ENCODE peak calls at places on chromosomes 5 and 9, in six cellular contexts. One of them, this sample, is unnamed.

GRCh38 chr5:143791848-143792701 is 19.9 kb upstream of the HMHB1 start:
- DNase-seq in endothelial cell of umbilical vein: no peak
- DNase-seq in NCI-H510A: no peak
- DNase-seq in foreskin melanocyte: no peak
- DNase-seq in stimulated activated CD8-positive, alpha-beta memory T cell treated with anti-CD3 and anti-CD28 coated beads, Interleukin-2, amount 100 ng/mL, for 1 hour: no peak
- DNase-seq in ACHN: no peak
- DNase-seq in this sample: no peak

GRCh38 chr9:113228130-113228665 is 6.9 kb downstream of the SLC31A1 start:
- DNase-seq in endothelial cell of umbilical vein: no peak
- DNase-seq in stimulated activated CD8-positive, alpha-beta memory T cell treated with anti-CD3 and anti-CD28 coated beads, Interleukin-2, amount 100 ng/mL, for 1 hour: no peak
- DNase-seq in foreskin melanocyte: peak
- DNase-seq in NCI-H510A: no peak
- DNase-seq in ACHN: no peak
- DNase-seq in this sample: no peak

GRCh38 chr5:145941677-145942130 is 5.3 kb downstream of the SH3RF2 start:
- DNase-seq in foreskin melanocyte: no peak
- DNase-seq in stimulated activated CD8-positive, alpha-beta memory T cell treated with anti-CD3 and anti-CD28 coated beads, Interleukin-2, amount 100 ng/mL, for 1 hour: no peak
- DNase-seq in NCI-H510A: no peak
- DNase-seq in endothelial cell of umbilical vein: no peak
- DNase-seq in ACHN: no peak
- DNase-seq in this sample: no peak

GRCh38 chr5:152631217-152631616 is 226.1 kb upstream of the NMUR2 start:
- DNase-seq in stimulated activated CD8-positive, alpha-beta memory T cell treated with anti-CD3 and anti-CD28 coated beads, Interleukin-2, amount 100 ng/mL, for 1 hour: no peak
- DNase-seq in ACHN: no peak
- DNase-seq in endothelial cell of umbilical vein: no peak
- DNase-seq in foreskin melanocyte: no peak
- DNase-seq in NCI-H510A: no peak
- DNase-seq in this sample: no peak

GRCh38 chr9:132647806-132648205 is 22.0 kb downstream of the DDX31 start:
- DNase-seq in foreskin melanocyte: no peak
- DNase-seq in endothelial cell of umbilical vein: no peak
- DNase-seq in stimulated activated CD8-positive, alpha-beta memory T cell treated with anti-CD3 and anti-CD28 coated beads, Interleukin-2, amount 100 ng/mL, for 1 hour: no peak
- DNase-seq in ACHN: no peak
- DNase-seq in NCI-H510A: no peak
- DNase-seq in this sample: no peak

GRCh38 chr5:22500521-22500920 is 352.6 kb downstream of the CDH12 start:
- DNase-seq in foreskin melanocyte: peak
- DNase-seq in ACHN: no peak
- DNase-seq in stimulated activated CD8-positive, alpha-beta memory T cell treated with anti-CD3 and anti-CD28 coated beads, Interleukin-2, amount 100 ng/mL, for 1 hour: no peak
- DNase-seq in NCI-H510A: no peak
- DNase-seq in endothelial cell of umbilical vein: no peak
- DNase-seq in this sample: no peak

GRCh38 chr5:144549580-144549979 is 378.9 kb downstream of the KCTD16 start:
- DNase-seq in endothelial cell of umbilical vein: no peak
- DNase-seq in foreskin melanocyte: no peak
- DNase-seq in ACHN: no peak
- DNase-seq in stimulated activated CD8-positive, alpha-beta memory T cell treated with anti-CD3 and anti-CD28 coated beads, Interleukin-2, amount 100 ng/mL, for 1 hour: no peak
- DNase-seq in NCI-H510A: no peak
- DNase-seq in this sample: peak

GRCh38 chr9:127979333-127980055 is 1.3 kb downstream of the EEIG1 start:
- DNase-seq in stimulated activated CD8-positive, alpha-beta memory T cell treated with anti-CD3 and anti-CD28 coated beads, Interleukin-2, amount 100 ng/mL, for 1 hour: no peak
- DNase-seq in NCI-H510A: no peak
- DNase-seq in ACHN: peak
- DNase-seq in foreskin melanocyte: no peak
- DNase-seq in endothelial cell of umbilical vein: peak
- DNase-seq in this sample: peak

GRCh38 chr5:177310757-177311173 is 933 bp downstream of the MXD3 start:
- DNase-seq in foreskin melanocyte: no peak
- DNase-seq in endothelial cell of umbilical vein: peak
- DNase-seq in stimulated activated CD8-positive, alpha-beta memory T cell treated with anti-CD3 and anti-CD28 coated beads, Interleukin-2, amount 100 ng/mL, for 1 hour: no peak
- DNase-seq in NCI-H510A: peak
- DNase-seq in ACHN: no peak
- DNase-seq in this sample: peak

GRCh38 chr9:27838876-27839275 is 265.6 kb upstream of the C9orf72 start:
- DNase-seq in NCI-H510A: no peak
- DNase-seq in ACHN: no peak
- DNase-seq in stimulated activated CD8-positive, alpha-beta memory T cell treated with anti-CD3 and anti-CD28 coated beads, Interleukin-2, amount 100 ng/mL, for 1 hour: no peak
- DNase-seq in endothelial cell of umbilical vein: no peak
- DNase-seq in foreskin melanocyte: no peak
- DNase-seq in this sample: no peak

GRCh38 chr5:77850536-77851228 is 74.5 kb upstream of the TBCA start:
- DNase-seq in NCI-H510A: no peak
- DNase-seq in stimulated activated CD8-positive, alpha-beta memory T cell treated with anti-CD3 and anti-CD28 coated beads, Interleukin-2, amount 100 ng/mL, for 1 hour: no peak
- DNase-seq in endothelial cell of umbilical vein: no peak
- DNase-seq in ACHN: no peak
- DNase-seq in foreskin melanocyte: no peak
- DNase-seq in this sample: no peak

GRCh38 chr5:145471831-145472616 is 363.1 kb downstream of the PRELID2 start:
- DNase-seq in NCI-H510A: no peak
- DNase-seq in foreskin melanocyte: peak
- DNase-seq in stimulated activated CD8-positive, alpha-beta memory T cell treated with anti-CD3 and anti-CD28 coated beads, Interleukin-2, amount 100 ng/mL, for 1 hour: no peak
- DNase-seq in endothelial cell of umbilical vein: peak
- DNase-seq in ACHN: peak
- DNase-seq in this sample: no peak

GRCh38 chr5:151033217-151033934 is 13.0 kb downstream of the GPX3 start:
- DNase-seq in NCI-H510A: no peak
- DNase-seq in foreskin melanocyte: no peak
- DNase-seq in stimulated activated CD8-positive, alpha-beta memory T cell treated with anti-CD3 and anti-CD28 coated beads, Interleukin-2, amount 100 ng/mL, for 1 hour: no peak
- DNase-seq in endothelial cell of umbilical vein: no peak
- DNase-seq in ACHN: no peak
- DNase-seq in this sample: no peak

GRCh38 chr5:160463775-160464465 is 42.3 kb downstream of the PTTG1 start:
- DNase-seq in stimulated activated CD8-positive, alpha-beta memory T cell treated with anti-CD3 and anti-CD28 coated beads, Interleukin-2, amount 100 ng/mL, for 1 hour: no peak
- DNase-seq in foreskin melanocyte: peak
- DNase-seq in endothelial cell of umbilical vein: peak
- DNase-seq in ACHN: no peak
- DNase-seq in NCI-H510A: no peak
- DNase-seq in this sample: peak

GRCh38 chr5:36168737-36169136 is 16.8 kb downstream of the SKP2 start:
- DNase-seq in NCI-H510A: no peak
- DNase-seq in foreskin melanocyte: no peak
- DNase-seq in stimulated activated CD8-positive, alpha-beta memory T cell treated with anti-CD3 and anti-CD28 coated beads, Interleukin-2, amount 100 ng/mL, for 1 hour: no peak
- DNase-seq in endothelial cell of umbilical vein: no peak
- DNase-seq in ACHN: no peak
- DNase-seq in this sample: no peak

GRCh38 chr9:123866497-123866896 is 63.4 kb downstream of the DENND1A start:
- DNase-seq in endothelial cell of umbilical vein: no peak
- DNase-seq in stimulated activated CD8-positive, alpha-beta memory T cell treated with anti-CD3 and anti-CD28 coated beads, Interleukin-2, amount 100 ng/mL, for 1 hour: no peak
- DNase-seq in foreskin melanocyte: no peak
- DNase-seq in NCI-H510A: no peak
- DNase-seq in ACHN: no peak
- DNase-seq in this sample: peak

GRCh38 chr5:73339711-73340110 is 108.9 kb downstream of the FOXD1 start:
- DNase-seq in endothelial cell of umbilical vein: no peak
- DNase-seq in foreskin melanocyte: no peak
- DNase-seq in ACHN: no peak
- DNase-seq in stimulated activated CD8-positive, alpha-beta memory T cell treated with anti-CD3 and anti-CD28 coated beads, Interleukin-2, amount 100 ng/mL, for 1 hour: no peak
- DNase-seq in NCI-H510A: no peak
- DNase-seq in this sample: no peak

GRCh38 chr5:158875272-158875679 is 224.4 kb downstream of the EBF1 start:
- DNase-seq in endothelial cell of umbilical vein: no peak
- DNase-seq in NCI-H510A: no peak
- DNase-seq in foreskin melanocyte: no peak
- DNase-seq in ACHN: no peak
- DNase-seq in stimulated activated CD8-positive, alpha-beta memory T cell treated with anti-CD3 and anti-CD28 coated beads, Interleukin-2, amount 100 ng/mL, for 1 hour: no peak
- DNase-seq in this sample: peak

GRCh38 chr5:172929371-172929838 is 29.8 kb upstream of the RPL26L1 start:
- DNase-seq in ACHN: no peak
- DNase-seq in foreskin melanocyte: no peak
- DNase-seq in stimulated activated CD8-positive, alpha-beta memory T cell treated with anti-CD3 and anti-CD28 coated beads, Interleukin-2, amount 100 ng/mL, for 1 hour: no peak
- DNase-seq in NCI-H510A: no peak
- DNase-seq in endothelial cell of umbilical vein: peak
- DNase-seq in this sample: peak

GRCh38 chr9:6667633-6668280 is 22.2 kb upstream of the GLDC start:
- DNase-seq in ACHN: peak
- DNase-seq in endothelial cell of umbilical vein: peak
- DNase-seq in stimulated activated CD8-positive, alpha-beta memory T cell treated with anti-CD3 and anti-CD28 coated beads, Interleukin-2, amount 100 ng/mL, for 1 hour: no peak
- DNase-seq in NCI-H510A: no peak
- DNase-seq in foreskin melanocyte: peak
- DNase-seq in this sample: peak

GRCh38 chr9:21056931-21057330 is 20.8 kb downstream of the IFNB1 start:
- DNase-seq in NCI-H510A: no peak
- DNase-seq in foreskin melanocyte: peak
- DNase-seq in endothelial cell of umbilical vein: no peak
- DNase-seq in ACHN: no peak
- DNase-seq in stimulated activated CD8-positive, alpha-beta memory T cell treated with anti-CD3 and anti-CD28 coated beads, Interleukin-2, amount 100 ng/mL, for 1 hour: no peak
- DNase-seq in this sample: peak

GRCh38 chr5:41925555-41925946 is 470 bp downstream of the FBXO4 start:
- DNase-seq in stimulated activated CD8-positive, alpha-beta memory T cell treated with anti-CD3 and anti-CD28 coated beads, Interleukin-2, amount 100 ng/mL, for 1 hour: peak
- DNase-seq in ACHN: peak
- DNase-seq in foreskin melanocyte: peak
- DNase-seq in NCI-H510A: no peak
- DNase-seq in endothelial cell of umbilical vein: peak
- DNase-seq in this sample: peak

GRCh38 chr9:136297016-136297691 is 6.7 kb downstream of the CCDC187 start:
- DNase-seq in foreskin melanocyte: no peak
- DNase-seq in NCI-H510A: peak
- DNase-seq in endothelial cell of umbilical vein: peak
- DNase-seq in stimulated activated CD8-positive, alpha-beta memory T cell treated with anti-CD3 and anti-CD28 coated beads, Interleukin-2, amount 100 ng/mL, for 1 hour: no peak
- DNase-seq in ACHN: no peak
- DNase-seq in this sample: peak

This sample was measured in lung microvascular endothelial cell.